ENCODE peak calls at places on chromosomes 1 and 21, in eight cellular contexts. T is RWPE1; W is stimulated activated CD4-positive, alpha-beta T cell treated with anti-CD3 and anti-CD28 coated beads, Interleukin-12 subunit alpha, Interleukin-12 subunit beta, amount 100 ng/mL, for 48 hours; D is psoas muscle; S is PC-3; F is HEK293T; G is NCI-H1105; B is Karpas-422. I is an unnamed sample.

GRCh38 chr1:89363196-89363595 is 663 bp upstream of the GBP6 start:
- DNase-seq in D (no peak), F (no peak), G (no peak), W (no peak), S (peak), B (no peak), T (no peak), I (peak)

GRCh38 chr1:230682274-230682673 is 31.6 kb downstream of the AGT start:
- DNase-seq in G (peak), T (no peak), S (peak), W (no peak), F (no peak), D (no peak), B (no peak), I (no peak)

GRCh38 chr21:42146821-42147220 is 72.1 kb upstream of the ABCG1 start:
- DNase-seq in S (no peak), B (no peak), D (no peak), T (no peak), F (no peak), G (no peak), W (no peak), I (no peak)

GRCh38 chr1:50978852-50979781 is 9.1 kb downstream of the CDKN2C start:
- DNase-seq in W (no peak), T (no peak), S (peak), B (no peak), G (peak), D (no peak), F (no peak), I (no peak)

GRCh38 chr1:193270996-193271395 is 84.6 kb upstream of the B3GALT2 start:
- DNase-seq in T (no peak), W (no peak), D (no peak), S (no peak), B (no peak), G (no peak), F (no peak), I (peak)

GRCh38 chr1:245332513-245332912 is 177.7 kb downstream of the KIF26B start:
- DNase-seq in B (no peak), T (no peak), G (no peak), D (no peak), W (peak), F (no peak), S (no peak), I (no peak)

GRCh38 chr1:18326171-18326950 is 154.4 kb upstream of the KLHDC7A start:
- DNase-seq in S (no peak), G (no peak), D (no peak), B (no peak), W (no peak), T (no peak), F (no peak), I (no peak)

GRCh38 chr1:156845953-156846545 is 12.9 kb downstream of the INSRR start:
- DNase-seq in F (no peak), G (no peak), W (no peak), T (no peak), B (no peak), D (no peak), S (no peak), I (no peak)

GRCh38 chr21:33514234-33514633 is 22.7 kb upstream of the DNAJC28 start:
- DNase-seq in F (no peak), D (no peak), B (no peak), W (no peak), S (no peak), T (no peak), G (no peak), I (no peak)

GRCh38 chr1:246617156-246617555 is 50.9 kb downstream of the CNST start:
- DNase-seq in W (no peak), G (no peak), B (no peak), S (peak), D (no peak), F (no peak), T (no peak), I (no peak)

GRCh38 chr1:84704872-84705426 is 14.7 kb upstream of the SSX2IP start:
- DNase-seq in G (no peak), B (peak), T (no peak), F (no peak), D (no peak), W (no peak), S (no peak), I (no peak)

GRCh38 chr1:89464008-89464407 is 60.6 kb upstream of the LRRC8B start:
- DNase-seq in W (no peak), B (no peak), S (peak), F (no peak), G (no peak), T (no peak), D (no peak), I (no peak)

GRCh38 chr1:65401612-65402011 is 18.9 kb upstream of the LEPR start:
- DNase-seq in B (no peak), T (no peak), G (no peak), F (no peak), S (no peak), D (no peak), W (no peak), I (no peak)

GRCh38 chr21:40902993-40903392 is 56.0 kb upstream of the DSCAM start:
- DNase-seq in T (no peak), D (no peak), F (no peak), S (no peak), B (no peak), G (no peak), W (no peak), I (no peak)

GRCh38 chr1:171286032-171286705 is 27.8 kb upstream of the FMO4 start:
- DNase-seq in S (peak), G (no peak), T (peak), F (no peak), W (no peak), D (no peak), B (no peak), I (peak)

GRCh38 chr21:21067375-21067774 is 69.2 kb downstream of the NCAM2 start:
- DNase-seq in S (no peak), W (no peak), G (no peak), F (no peak), T (no peak), D (no peak), B (no peak), I (no peak)

GRCh38 chr1:22524481-22524880 is 38.8 kb upstream of the EPHA8 start:
- DNase-seq in S (no peak), B (no peak), T (no peak), F (no peak), D (no peak), G (no peak), W (no peak), I (no peak)

GRCh38 chr1:151455231-151455630 is 4.1 kb downstream of the POGZ start:
- DNase-seq in D (no peak), B (peak), G (no peak), W (no peak), S (no peak), F (no peak), T (no peak), I (no peak)

GRCh38 chr1:101128211-101128727 is 102.7 kb upstream of the DPH5 start:
- DNase-seq in G (no peak), W (no peak), S (no peak), D (no peak), B (peak), F (no peak), T (no peak), I (no peak)

GRCh38 chr21:23155281-23155680 is 2157.1 kb downstream of the NCAM2 start:
- DNase-seq in G (no peak), D (no peak), B (no peak), F (no peak), S (no peak), T (no peak), W (no peak), I (no peak)

GRCh38 chr1:153404768-153405167 is 11.6 kb upstream of the S100A7A start:
- DNase-seq in D (peak), G (no peak), F (peak), T (peak), W (peak), S (peak), B (peak), I (no peak)

GRCh38 chr1:44524655-44525530 is 119.8 kb downstream of the RNF220 start:
- DNase-seq in G (no peak), S (no peak), T (no peak), D (no peak), W (no peak), B (no peak), F (no peak), I (no peak)

GRCh38 chr1:6750490-6750889 is 34.8 kb upstream of the CAMTA1 start:
- DNase-seq in W (no peak), F (no peak), S (no peak), B (no peak), T (no peak), D (no peak), G (no peak), I (no peak)

GRCh38 chr1:3461238-3461933 is 6.9 kb downstream of the ARHGEF16 start:
- DNase-seq in G (no peak), S (no peak), T (no peak), D (peak), F (no peak), W (no peak), B (no peak), I (no peak)

GRCh38 chr1:208741296-208741695 is 497.1 kb upstream of the PLXNA2 start:
- DNase-seq in S (no peak), G (no peak), D (no peak), T (no peak), W (no peak), F (no peak), B (no peak), I (no peak)

GRCh38 chr1:152461544-152461943 is 47.5 kb upstream of the CRNN start:
- DNase-seq in F (peak), D (no peak), G (peak), W (peak), T (peak), S (peak), B (peak), I (peak)

GRCh38 chr1:153081736-153082135 is 10.3 kb upstream of the SPRR2B start:
- DNase-seq in W (no peak), F (no peak), B (no peak), D (no peak), G (no peak), S (no peak), T (no peak), I (no peak)

GRCh38 chr1:7679159-7679872 is 91.8 kb upstream of the VAMP3 start:
- DNase-seq in G (no peak), D (no peak), S (no peak), T (no peak), W (no peak), B (no peak), F (no peak), I (no peak)

I was measured in epithelial cell of esophagus.